ENCODE peak calls at places on chromosomes 11 and 22, in seven cellular contexts. J is GM20000, A is lung, F is HFF-Myc, D is colonic mucosa, G is GM12865, Z is A549. N is an unnamed sample.
A peak's percentile ranks its signal among the peaks of the same experiment; 100 is the strongest.

GRCh38 chr22:31148953-31149627 is 8.8 kb upstream of the PLA2G3 start:
- DNase-seq in J (peak; percentile 71), A (peak; percentile 78), F (no peak), D (peak; percentile 76), G (peak; percentile 52), Z (peak; percentile 72), N (no peak)

GRCh38 chr11:92886243-92886905 is 83.1 kb upstream of the MTNR1B start:
- DNase-seq in J (peak; percentile 74), A (no peak), F (peak; percentile 21), D (peak; percentile 58), G (peak; percentile 61), Z (peak; percentile 59), N (peak; percentile 12)

GRCh38 chr11:65652511-65653228 is 10.0 kb downstream of the RELA start:
- DNase-seq in J (peak; percentile 99), A (peak; percentile 94), F (peak; percentile 63), D (peak; percentile 96), G (peak; percentile 96), Z (peak; percentile 91), N (peak; percentile 36)

GRCh38 chr11:96028746-96029145 is 104.8 kb upstream of the MTMR2 start:
- DNase-seq in J (no peak), A (no peak), F (no peak), D (no peak), G (no peak), Z (no peak), N (no peak)

GRCh38 chr11:1568451-1568911 is 3.6 kb downstream of the DUSP8 start:
- DNase-seq in J (no peak), A (no peak), F (no peak), D (peak; percentile 20), G (peak; percentile 41), Z (no peak), N (no peak)

GRCh38 chr11:65435330-65435931 is 12.8 kb downstream of the NEAT1 start:
- DNase-seq in J (no peak), A (no peak), F (no peak), D (no peak), G (no peak), Z (peak; percentile 27), N (no peak)

GRCh38 chr11:57868491-57868890 is 106.9 kb downstream of the CTNND1 start:
- DNase-seq in J (no peak), A (no peak), F (no peak), D (no peak), G (no peak), Z (no peak), N (no peak)

GRCh38 chr11:113184498-113184897 is 129.9 kb upstream of the TTC12 start:
- DNase-seq in J (no peak), A (no peak), F (no peak), D (no peak), G (no peak), Z (peak; percentile 46), N (peak; percentile 56)

GRCh38 chr22:41966607-41967240 is 2.5 kb upstream of the SEPTIN3 start:
- DNase-seq in J (peak; percentile 71), A (no peak), F (peak; percentile 65), D (peak; percentile 49), G (peak; percentile 89), Z (peak; percentile 78), N (peak; percentile 68)

GRCh38 chr22:49012695-49013094 is 815.0 kb downstream of the BRD1 start:
- DNase-seq in J (no peak), A (no peak), F (no peak), D (no peak), G (no peak), Z (no peak), N (no peak)

GRCh38 chr11:1330473-1330872 is 21.0 kb upstream of the TOLLIP start:
- DNase-seq in J (no peak), A (no peak), F (no peak), D (no peak), G (no peak), Z (no peak), N (no peak)

GRCh38 chr11:37449146-37449545 is 851.1 kb upstream of the RAG2 start:
- DNase-seq in J (no peak), A (no peak), F (peak; percentile 5), D (no peak), G (peak; percentile 28), Z (peak; percentile 6), N (no peak)

GRCh38 chr11:1358286-1358685 is 31.4 kb upstream of the BRSK2 start:
- DNase-seq in J (no peak), A (no peak), F (no peak), D (peak; percentile 31), G (no peak), Z (no peak), N (no peak)

GRCh38 chr11:132037961-132038360 is 667.5 kb downstream of the NTM start:
- DNase-seq in J (no peak), A (no peak), F (no peak), D (no peak), G (peak; percentile 20), Z (no peak), N (no peak)

GRCh38 chr11:78223320-78223954 is 34.7 kb downstream of the USP35 start:
- DNase-seq in J (peak; percentile 61), A (no peak), F (no peak), D (no peak), G (peak; percentile 83), Z (no peak), N (no peak)

GRCh38 chr11:433111-433510 is 8.7 kb downstream of the ANO9 start:
- DNase-seq in J (no peak), A (no peak), F (no peak), D (no peak), G (no peak), Z (no peak), N (no peak)

GRCh38 chr11:134478176-134478575 is 66.1 kb upstream of the B3GAT1 start:
- DNase-seq in J (no peak), A (no peak), F (no peak), D (no peak), G (no peak), Z (no peak), N (no peak)

GRCh38 chr11:69911310-69912160 is 92.3 kb upstream of the FGF3 start:
- DNase-seq in J (no peak), A (no peak), F (no peak), D (no peak), G (no peak), Z (no peak), N (no peak)

GRCh38 chr11:120172054-120172881 is 34.4 kb upstream of the TRIM29 start:
- DNase-seq in J (peak; percentile 84), A (peak; percentile 59), F (no peak), D (peak; percentile 71), G (peak; percentile 55), Z (peak; percentile 50), N (no peak)

GRCh38 chr11:134838708-134839107 is 426.7 kb upstream of the B3GAT1 start:
- DNase-seq in J (no peak), A (peak; percentile 4), F (no peak), D (no peak), G (no peak), Z (no peak), N (no peak)

GRCh38 chr11:34213366-34213765 is 107.9 kb downstream of the NAT10 start:
- DNase-seq in J (no peak), A (no peak), F (no peak), D (no peak), G (no peak), Z (peak; percentile 38), N (no peak)

GRCh38 chr22:48702573-48703264 is 1125.0 kb downstream of the BRD1 start:
- DNase-seq in J (no peak), A (no peak), F (no peak), D (no peak), G (no peak), Z (no peak), N (no peak)

GRCh38 chr22:50191041-50191740 is 5.5 kb downstream of the TRABD start:
- DNase-seq in J (peak; percentile 86), A (peak; percentile 50), F (no peak), D (peak; percentile 49), G (peak; percentile 94), Z (no peak), N (no peak)

GRCh38 chr11:60314607-60315321 is 12.3 kb upstream of the MS4A6E start:
- DNase-seq in J (no peak), A (no peak), F (no peak), D (no peak), G (no peak), Z (no peak), N (no peak)

GRCh38 chr11:86244063-86244521 is 461 bp upstream of the EED start:
- DNase-seq in J (peak; percentile 89), A (peak; percentile 91), F (no peak), D (peak; percentile 89), G (peak; percentile 95), Z (peak; percentile 91), N (no peak)

GRCh38 chr11:74011360-74012071 is 2.6 kb upstream of the UCP3 start:
- DNase-seq in J (peak; percentile 63), A (no peak), F (no peak), D (no peak), G (peak; percentile 86), Z (no peak), N (no peak)

GRCh38 chr11:83508804-83509203 is 222.6 kb upstream of the CCDC90B start:
- DNase-seq in J (no peak), A (no peak), F (no peak), D (no peak), G (no peak), Z (no peak), N (no peak)

GRCh38 chr11:35412285-35412684 is 7.1 kb downstream of the SLC1A2 start:
- DNase-seq in J (peak; percentile 34), A (no peak), F (no peak), D (no peak), G (no peak), Z (peak; percentile 25), N (no peak)

GRCh38 chr11:115361025-115361424 is 143.2 kb downstream of the CADM1 start:
- DNase-seq in J (no peak), A (no peak), F (no peak), D (no peak), G (no peak), Z (no peak), N (no peak)

GRCh38 chr11:130040281-130040940 is 29.3 kb upstream of the APLP2 start:
- DNase-seq in J (no peak), A (no peak), F (no peak), D (no peak), G (no peak), Z (no peak), N (no peak)
- TF ChIP-seq CTCF in J (no peak), A (no peak), F (no peak), D (no peak), G (no peak), Z (no peak), N (no peak)

DNA sequence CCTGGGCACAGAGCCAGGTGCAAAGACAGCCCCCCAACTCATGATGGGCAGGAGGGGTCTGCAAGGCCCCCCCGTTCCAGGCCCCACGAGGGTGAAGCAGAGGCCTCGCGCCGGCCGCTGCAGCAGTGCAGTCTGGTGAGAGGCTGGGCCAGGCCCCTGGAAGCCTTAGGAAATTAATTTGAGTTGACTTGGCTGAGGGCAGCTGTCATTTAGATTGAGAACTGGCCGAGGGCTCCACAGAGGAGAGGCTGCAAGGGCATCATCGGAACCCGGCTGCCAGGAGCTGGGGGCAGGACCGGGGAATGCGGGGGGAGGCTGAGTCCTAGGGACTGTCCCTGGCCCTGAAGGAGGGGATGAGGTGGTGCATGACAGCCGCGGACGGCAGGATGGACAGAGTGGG is 39.9 kb downstream of the MN1 start:
- DNase-seq in J (no peak), A (no peak), F (no peak), D (no peak), G (no peak), Z (no peak), N (no peak)
- TF ChIP-seq CTCF in J (no peak), A (no peak), F (no peak), D (no peak), G (no peak), Z (no peak), N (no peak)

GRCh38 chr11:79461144-79461543 is 20.3 kb upstream of the TENM4 start:
- DNase-seq in J (no peak), A (no peak), F (no peak), D (no peak), G (peak; percentile 30), Z (no peak), N (no peak)
- TF ChIP-seq CTCF in J (peak; percentile 11), A (peak; percentile 10), F (peak; percentile 59), D (no peak), G (peak; percentile 45), Z (peak; percentile 31), N (peak; percentile 84)

GRCh38 chr11:7454854-7455253 is 30.5 kb upstream of the OLFML1 start:
- DNase-seq in J (no peak), A (no peak), F (no peak), D (no peak), G (no peak), Z (no peak), N (no peak)
- TF ChIP-seq CTCF in J (no peak), A (no peak), F (no peak), D (no peak), G (no peak), Z (no peak), N (no peak)

N was measured in epithelial cell of proximal tubule.